ENCODE peak calls at places on chromosomes 13 and 19, in five cellular contexts. Q is prostate gland, P is fibroblast of lung, U is right lobe of liver, E is testis. R is an unnamed sample.

GRCh38 chr19:42287017-42287825 is 14.7 kb upstream of the PRR19 start:
- DNase-seq in Q (no peak), P (no peak), U (peak; percentile 25), E (no peak), R (no peak)

GRCh38 chr13:112444416-112445399 is 68.6 kb downstream of the SPACA7 start:
- DNase-seq in Q (no peak), P (no peak), U (no peak), E (peak; percentile 8), R (peak; percentile 39)

GRCh38 chr13:28355822-28356371 is 139.0 kb downstream of the FLT1 start:
- DNase-seq in Q (no peak), P (no peak), U (no peak), E (no peak), R (no peak)

GRCh38 chr19:58400638-58400915 is 5.1 kb downstream of the RNF225 start:
- DNase-seq in Q (no peak), P (no peak), U (no peak), E (no peak), R (no peak)

GRCh38 chr13:47066261-47066660 is 169.4 kb upstream of the HTR2A start:
- DNase-seq in Q (no peak), P (no peak), U (no peak), E (no peak), R (no peak)

GRCh38 chr19:18172331-18173053 is 1.1 kb upstream of the IFI30 start:
- DNase-seq in Q (no peak), P (no peak), U (no peak), E (no peak), R (no peak)

GRCh38 chr13:38582133-38582532 is 104.7 kb upstream of the FREM2 start:
- DNase-seq in Q (peak; percentile 22), P (peak; percentile 44), U (no peak), E (peak; percentile 24), R (no peak)

GRCh38 chr19:46963093-46963734 is 56.4 kb upstream of the NPAS1 start:
- DNase-seq in Q (no peak), P (peak; percentile 69), U (no peak), E (no peak), R (no peak)

GRCh38 chr13:34867590-34867989 is 74.5 kb upstream of the NBEA start:
- DNase-seq in Q (no peak), P (peak; percentile 15), U (no peak), E (no peak), R (no peak)

GRCh38 chr13:109857325-109857724 is 70.9 kb upstream of the IRS2 start:
- DNase-seq in Q (no peak), P (no peak), U (no peak), E (no peak), R (no peak)

GRCh38 chr13:26721251-26721939 is 39.2 kb downstream of the GPR12 start:
- DNase-seq in Q (no peak), P (no peak), U (no peak), E (no peak), R (no peak)

GRCh38 chr13:91242652-91243051 is 104.8 kb upstream of the MIR17HG start:
- DNase-seq in Q (no peak), P (peak; percentile 1), U (no peak), E (no peak), R (no peak)

GRCh38 chr19:58361900-58362271 is 665 bp downstream of the ZNF497 start:
- DNase-seq in Q (peak; percentile 15), P (no peak), U (peak; percentile 44), E (peak; percentile 63), R (peak; percentile 49)

GRCh38 chr13:80945328-80945727 is 604.4 kb upstream of the SPRY2 start:
- DNase-seq in Q (no peak), P (peak; percentile 14), U (peak; percentile 20), E (no peak), R (no peak)

GRCh38 chr13:77358001-77358400 is 31.1 kb upstream of the MYCBP2 start:
- DNase-seq in Q (no peak), P (no peak), U (no peak), E (no peak), R (no peak)

GRCh38 chr13:38283346-38283745 is 66.3 kb upstream of the UFM1 start:
- DNase-seq in Q (no peak), P (peak; percentile 9), U (no peak), E (no peak), R (no peak)

GRCh38 chr13:34752561-34752960 is 189.5 kb upstream of the NBEA start:
- DNase-seq in Q (no peak), P (no peak), U (no peak), E (no peak), R (no peak)

GRCh38 chr13:66837246-66837645 is 392.9 kb downstream of the PCDH9 start:
- DNase-seq in Q (no peak), P (no peak), U (no peak), E (no peak), R (no peak)

GRCh38 chr13:104253063-104253680 is 1187.0 kb upstream of the SLC10A2 start:
- DNase-seq in Q (no peak), P (peak; percentile 22), U (no peak), E (no peak), R (no peak)

GRCh38 chr19:35143818-35144217 is 763 bp downstream of the FXYD7 start:
- DNase-seq in Q (no peak), P (no peak), U (no peak), E (no peak), R (no peak)

DNA sequence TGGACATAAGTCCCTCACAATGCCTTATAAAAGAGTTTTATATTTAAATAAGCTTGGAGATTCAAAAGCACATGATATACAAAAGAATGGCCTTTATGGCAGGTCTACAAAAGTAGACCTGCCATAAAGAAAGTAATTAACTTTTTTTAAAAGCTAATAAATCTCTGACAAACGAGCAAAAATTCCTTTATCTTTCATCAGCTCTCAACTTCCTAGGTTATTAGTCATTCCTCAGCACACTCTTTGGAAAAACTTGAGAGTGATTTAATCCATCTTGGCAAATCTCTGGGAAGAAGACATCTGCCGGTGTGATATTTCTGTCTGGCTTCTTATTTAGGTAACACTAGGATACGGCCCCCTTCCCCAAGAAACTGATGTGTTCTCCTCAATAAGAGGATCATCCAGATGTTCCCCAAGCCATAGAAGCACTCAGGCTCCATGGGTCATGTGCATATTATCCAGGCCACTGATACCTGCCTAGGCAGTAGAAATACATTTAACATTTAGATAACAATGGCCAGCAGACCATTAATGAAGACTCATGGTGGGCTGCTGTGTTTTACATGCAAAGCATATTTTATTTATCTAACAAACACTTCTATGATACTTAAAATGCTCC is 372.7 kb downstream of the LIG4 start:
- DNase-seq in Q (no peak), P (peak; percentile 55), U (no peak), E (no peak), R (no peak)
- H3K4me1 ChIP-seq in Q (no peaks in the 10 kb centered on the region), P (no peaks in the 10 kb centered on the region), U (no peaks in the 10 kb centered on the region), E (peaks cover 6% of the 10 kb centered on the region), R (no peaks in the 10 kb centered on the region)

DNA sequence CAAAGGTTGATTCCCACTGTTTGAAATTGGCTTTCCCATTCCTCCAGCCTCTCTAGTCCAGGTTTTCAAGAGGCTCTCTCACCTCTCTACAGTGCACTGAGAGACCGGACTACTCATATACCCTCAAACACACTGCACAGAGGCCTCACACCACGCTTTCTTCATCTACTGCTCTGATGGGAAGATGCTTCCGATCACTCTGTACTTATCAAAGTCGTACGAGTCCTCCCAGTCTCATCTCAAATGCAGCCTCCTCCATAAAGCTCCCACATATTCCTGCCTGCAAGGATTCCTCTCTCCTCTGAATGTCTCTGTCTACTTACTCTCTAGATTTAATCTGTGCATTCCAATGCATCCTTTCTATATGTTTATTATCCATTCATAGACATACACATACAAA is 164.4 kb downstream of the EFNB2 start:
- DNase-seq in Q (no peak), P (no peak), U (no peak), E (no peak), R (no peak)
- H3K4me1 ChIP-seq in Q (no peaks in the 10 kb centered on the region), P (peaks cover 8% of the 10 kb centered on the region), U (no peaks in the 10 kb centered on the region), E (no peaks in the 10 kb centered on the region), R (no peaks in the 10 kb centered on the region)

GRCh38 chr19:4350111-4350510 is 6.7 kb downstream of the MPND start:
- DNase-seq in Q (no peak), P (no peak), U (no peak), E (no peak), R (no peak)

GRCh38 chr19:4352701-4353121 is 9.3 kb downstream of the MPND start:
- DNase-seq in Q (no peak), P (peak; percentile 77), U (no peak), E (peak; percentile 42), R (no peak)

GRCh38 chr19:4347521-4347920 is 4.2 kb downstream of the MPND start:
- DNase-seq in Q (no peak), P (no peak), U (no peak), E (no peak), R (no peak)

GRCh38 chr19:4354282-4354681 is 10.9 kb downstream of the MPND start:
- DNase-seq in Q (no peak), P (no peak), U (no peak), E (no peak), R (no peak)

GRCh38 chr19:4350726-4351125 is 7.4 kb downstream of the MPND start:
- DNase-seq in Q (no peak), P (no peak), U (no peak), E (no peak), R (no peak)
- H3K4me1 ChIP-seq in Q (no peaks in the 10 kb centered on the region), P (no peaks in the 10 kb centered on the region), U (no peaks in the 10 kb centered on the region), E (no peaks in the 10 kb centered on the region), R (no peaks in the 10 kb centered on the region)

GRCh38 chr13:49419292-49419691 is 24.6 kb downstream of the CAB39L start:
- DNase-seq in Q (no peak), P (peak; percentile 21), U (no peak), E (peak; percentile 50), R (peak; percentile 82)

GRCh38 chr13:49421391-49421790 is 22.5 kb downstream of the CAB39L start:
- DNase-seq in Q (no peak), P (no peak), U (peak; percentile 42), E (peak; percentile 25), R (no peak)

GRCh38 chr13:49412749-49413148 is 31.1 kb downstream of the CAB39L start:
- DNase-seq in Q (no peak), P (no peak), U (no peak), E (no peak), R (no peak)

GRCh38 chr13:49418206-49418605 is 25.7 kb downstream of the CAB39L start:
- DNase-seq in Q (no peak), P (no peak), U (no peak), E (no peak), R (no peak)
- H3K4me1 ChIP-seq in Q (no peaks in the 10 kb centered on the region), P (no peaks in the 10 kb centered on the region), U (no peaks in the 10 kb centered on the region), E (no peaks in the 10 kb centered on the region), R (peaks cover 10% of the 10 kb centered on the region)

DNA sequence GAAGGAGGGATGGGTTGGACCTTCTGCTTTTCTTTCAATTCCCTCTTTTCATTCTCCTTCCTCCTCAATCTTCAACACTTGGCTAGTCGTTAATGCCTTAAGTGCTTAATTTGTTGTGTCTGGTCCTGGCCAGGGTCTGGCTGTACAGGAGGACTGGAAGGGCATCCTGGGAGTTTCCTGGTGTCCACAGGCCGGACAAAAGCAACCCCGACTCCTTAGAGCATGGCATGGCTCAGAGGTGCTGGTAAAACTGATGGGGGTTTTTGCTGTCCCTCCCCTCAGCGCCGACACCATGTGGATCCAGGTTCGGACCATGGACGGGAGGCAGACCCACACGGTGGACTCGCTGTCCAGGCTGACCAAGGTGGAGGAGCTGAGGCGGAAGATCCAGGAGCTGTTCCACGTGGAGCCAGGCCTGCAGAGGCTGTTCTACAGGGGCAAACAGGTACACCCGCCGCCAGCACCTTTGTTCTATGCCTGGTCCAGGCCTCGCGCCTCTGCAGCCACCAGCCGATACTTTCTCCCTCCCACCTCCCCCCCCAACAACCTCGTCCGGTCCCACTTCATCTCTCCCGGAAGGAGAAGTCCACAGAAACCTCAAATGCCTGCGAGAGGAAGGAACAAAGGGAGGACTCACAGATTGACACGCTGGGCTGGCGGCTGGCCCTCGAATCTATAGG is 1.4 kb downstream of the UHRF1 start:
- DNase-seq in Q (no peak), P (peak; percentile 46), U (peak; percentile 35), E (no peak), R (no peak)
- H3K4me1 ChIP-seq in Q (peaks cover 8% of the 10 kb centered on the region), P (peaks cover 28% of the 10 kb centered on the region), U (no peaks in the 10 kb centered on the region), E (peaks cover 13% of the 10 kb centered on the region), R (peaks cover 12% of the 10 kb centered on the region)

R was measured in adrenal gland.